ENCODE peak calls at places on chromosomes 16 and 17, in six cellular contexts. V is left lung; J is lower lobe of right lung; Y is CD8-positive, alpha-beta memory T cell; Q is heart right ventricle; E is CD4-positive, CD25-positive, alpha-beta regulatory T cell. F is an unnamed sample.

GRCh38 chr16:22192261-22193133 is 13.6 kb upstream of the EEF2K start:
- DNase-seq in Y (peak; percentile 70), J (peak; percentile 86), Q (peak; percentile 72), E (peak; percentile 75), V (peak; percentile 92), F (peak; percentile 95)

GRCh38 chr17:412211-413015 is 59.8 kb upstream of the RPH3AL start:
- DNase-seq in Q (no peak), Y (peak; percentile 43), J (no peak), E (peak; percentile 80), V (no peak), F (no peak)

GRCh38 chr16:82782715-82783251 is 156.0 kb downstream of the CDH13 start:
- DNase-seq in J (no peak), E (no peak), Y (no peak), V (no peak), Q (peak; percentile 24), F (peak; percentile 68)

GRCh38 chr16:51500306-51500705 is 349.2 kb upstream of the SALL1 start:
- DNase-seq in E (no peak), Q (no peak), J (no peak), Y (no peak), V (no peak), F (no peak)

GRCh38 chr17:1024076-1024475 is 27.1 kb downstream of the TIMM22 start:
- DNase-seq in V (no peak), J (no peak), Y (no peak), E (no peak), Q (no peak), F (no peak)

GRCh38 chr17:6279659-6280058 is 155.3 kb downstream of the AIPL1 start:
- DNase-seq in E (no peak), J (no peak), Y (no peak), Q (no peak), V (no peak), F (no peak)

GRCh38 chr17:44241104-44241503 is 21.6 kb upstream of the UBTF start:
- DNase-seq in Q (no peak), E (no peak), J (no peak), Y (no peak), V (no peak), F (no peak)

GRCh38 chr16:80557037-80557436 is 16.2 kb downstream of the DYNLRB2 start:
- DNase-seq in Y (no peak), J (no peak), V (no peak), Q (no peak), E (no peak), F (no peak)

GRCh38 chr17:45131294-45131615 is 1.1 kb downstream of the PLCD3 start:
- DNase-seq in J (no peak), Q (no peak), V (no peak), Y (no peak), E (no peak), F (no peak)

GRCh38 chr17:50219345-50219744 is 17.9 kb upstream of the COL1A1 start:
- DNase-seq in Y (no peak), E (no peak), Q (no peak), J (no peak), V (no peak), F (no peak)

GRCh38 chr17:71085238-71086033 is 916.1 kb downstream of the KCNJ2 start:
- DNase-seq in J (no peak), V (no peak), E (no peak), Y (no peak), Q (no peak), F (no peak)

GRCh38 chr17:15265131-15265530 is at the start of gene PMP22:
- DNase-seq in J (no peak), Q (peak; percentile 34), Y (no peak), E (no peak), V (no peak), F (no peak)

GRCh38 chr17:4162366-4162765 is 19.4 kb downstream of the CYB5D2 start:
- DNase-seq in V (no peak), E (no peak), Q (no peak), J (no peak), Y (no peak), F (no peak)
- H3K4me1 ChIP-seq in V (no peaks in the 10 kb centered on the region), E (peaks cover 3% of the 10 kb centered on the region), Q (peaks cover 33% of the 10 kb centered on the region), J (peaks cover 24% of the 10 kb centered on the region), Y (no peaks in the 10 kb centered on the region), F (peaks cover 52% of the 10 kb centered on the region)

DNA sequence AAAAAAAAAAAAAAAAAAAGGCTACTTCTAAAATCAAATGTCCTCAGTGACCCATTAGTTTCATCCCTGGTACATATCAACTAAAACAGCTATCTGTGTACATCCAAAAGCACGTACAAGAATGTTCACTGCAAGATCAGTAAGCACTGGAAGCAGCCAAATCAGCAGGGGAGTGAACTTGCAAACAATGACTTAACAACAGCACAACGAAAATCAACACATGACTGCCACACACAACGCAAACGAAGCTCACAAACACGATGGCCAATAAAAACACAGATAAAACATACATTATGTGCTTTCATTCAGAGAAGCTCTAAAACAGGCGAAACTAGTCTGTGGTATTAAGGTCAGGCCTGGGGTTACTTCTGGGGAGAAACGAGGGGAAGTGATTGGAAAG is 60.6 kb downstream of the XPO6 start:
- DNase-seq in V (no peak), J (no peak), Q (no peak), Y (no peak), E (no peak), F (no peak)
- H3K4me1 ChIP-seq in V (no peaks in the 10 kb centered on the region), J (no peaks in the 10 kb centered on the region), Q (no peaks in the 10 kb centered on the region), Y (peaks cover 54% of the 10 kb centered on the region), E (peaks cover 31% of the 10 kb centered on the region), F (no peaks in the 10 kb centered on the region)

DNA sequence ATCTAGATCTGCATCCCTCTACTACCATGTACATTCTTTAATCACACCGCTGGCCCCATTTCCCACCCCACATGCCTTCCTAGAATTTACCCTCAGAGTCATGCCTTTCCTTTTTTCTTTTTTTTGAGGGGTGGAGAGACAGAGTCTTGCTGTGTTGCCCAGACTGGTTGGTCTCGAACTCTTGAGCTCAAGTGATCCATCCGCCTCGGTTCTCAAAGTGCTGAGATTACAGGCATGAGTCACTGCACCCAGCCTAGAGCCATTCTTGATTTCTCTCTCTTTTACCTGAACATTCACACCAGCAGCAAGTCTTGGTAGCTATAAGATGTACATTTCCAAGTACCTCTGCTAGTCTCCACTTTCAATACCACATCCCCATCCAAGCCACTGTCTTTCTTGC is 2.1 kb downstream of the PAGR1 start:
- DNase-seq in V (no peak), J (no peak), E (no peak), Q (no peak), Y (no peak), F (no peak)
- H3K4me1 ChIP-seq in V (peaks cover 43% of the 10 kb centered on the region), J (peaks cover 68% of the 10 kb centered on the region), E (peaks cover 72% of the 10 kb centered on the region), Q (peaks cover 80% of the 10 kb centered on the region), Y (peaks cover 65% of the 10 kb centered on the region), F (peaks cover 76% of the 10 kb centered on the region)

GRCh38 chr16:17466876-17467275 is 3.9 kb downstream of the XYLT1 start:
- DNase-seq in J (no peak), Q (no peak), V (no peak), E (no peak), Y (no peak), F (peak; percentile 45)
- H3K4me1 ChIP-seq in J (peaks cover 35% of the 10 kb centered on the region), Q (peaks cover 28% of the 10 kb centered on the region), V (no peaks in the 10 kb centered on the region), E (peaks cover 34% of the 10 kb centered on the region), Y (peaks cover 26% of the 10 kb centered on the region), F (peaks cover 39% of the 10 kb centered on the region)

GRCh38 chr16:30937692-30938091 is 11.2 kb upstream of the ORAI3 start:
- DNase-seq in Y (no peak), E (no peak), J (no peak), Q (no peak), V (no peak), F (no peak)
- H3K4me1 ChIP-seq in Y (peaks cover 12% of the 10 kb centered on the region), E (peaks cover 8% of the 10 kb centered on the region), J (peaks cover 12% of the 10 kb centered on the region), Q (peaks cover 14% of the 10 kb centered on the region), V (peaks cover 4% of the 10 kb centered on the region), F (peaks cover 25% of the 10 kb centered on the region)

DNA sequence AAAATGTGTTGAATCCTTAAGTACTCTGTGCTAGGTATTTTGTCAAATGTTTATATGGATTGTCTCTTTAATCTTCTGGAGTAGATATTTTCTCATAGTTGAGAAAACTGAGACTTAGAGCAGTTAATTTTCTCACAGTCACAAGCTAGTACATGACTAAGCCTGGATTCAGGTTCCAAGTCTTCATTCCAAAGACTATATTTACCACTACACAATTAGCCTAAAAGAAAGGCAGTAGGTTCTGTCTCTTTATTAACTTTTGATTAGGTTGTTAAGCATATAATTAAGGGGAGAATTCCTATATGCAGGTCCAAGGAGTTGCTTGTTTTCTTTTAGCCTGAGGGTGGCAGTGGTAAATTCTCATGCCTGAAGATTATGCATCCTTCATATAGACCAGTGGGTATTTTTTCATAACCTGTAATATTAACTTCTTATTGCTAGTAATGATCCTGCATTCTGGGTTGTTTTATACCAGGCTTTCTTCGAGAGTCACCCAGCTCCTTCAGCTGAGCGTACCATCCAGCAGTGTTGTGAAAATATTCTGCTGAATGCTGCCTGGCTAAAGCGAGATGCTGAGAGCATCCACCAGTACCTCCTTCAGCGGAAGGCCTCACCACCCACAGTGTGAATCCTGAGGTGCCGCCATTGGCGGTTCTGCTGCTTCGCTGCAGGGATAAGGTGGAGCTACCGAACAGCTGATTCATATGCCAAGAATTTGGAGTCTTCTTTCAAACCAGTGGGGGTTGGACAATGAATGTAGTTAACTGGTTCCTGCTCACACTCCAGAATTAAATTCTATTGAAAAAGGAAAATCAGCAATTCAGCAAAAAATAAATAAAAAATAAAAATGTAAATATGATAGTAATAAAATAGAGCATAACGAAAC is 28.2 kb upstream of the KPNB1 start:
- DNase-seq in J (no peak), Q (peak; percentile 24), Y (no peak), V (peak; percentile 42), E (no peak), F (no peak)
- H3K4me1 ChIP-seq in J (peaks cover 5% of the 10 kb centered on the region), Q (peaks cover 49% of the 10 kb centered on the region), Y (no peaks in the 10 kb centered on the region), V (no peaks in the 10 kb centered on the region), E (no peaks in the 10 kb centered on the region), F (peaks cover 9% of the 10 kb centered on the region)

GRCh38 chr17:47243737-47244598 is 9.7 kb upstream of the ITGB3 start:
- DNase-seq in Y (no peak), V (no peak), E (no peak), J (no peak), Q (no peak), F (no peak)
- H3K4me1 ChIP-seq in Y (no peaks in the 10 kb centered on the region), V (peaks cover 14% of the 10 kb centered on the region), E (no peaks in the 10 kb centered on the region), J (peaks cover 18% of the 10 kb centered on the region), Q (peaks cover 32% of the 10 kb centered on the region), F (peaks cover 23% of the 10 kb centered on the region)